ENCODE peak calls at places on chromosome 15, in ten cellular contexts. One of them, this sample, is unnamed.

GRCh38 chr15:92821491-92822116 is 78.5 kb upstream of the CHD2 start:
- DNase-seq in transverse colon: no peak
- DNase-seq in uterus: peak
- DNase-seq in prostate gland: no peak
- DNase-seq in heart left ventricle: no peak
- DNase-seq in tibial nerve: no peak
- DNase-seq in adrenal gland: no peak
- DNase-seq in ovary: no peak
- DNase-seq in H1: no peak
- DNase-seq in A549: no peak
- DNase-seq in this sample: no peak

GRCh38 chr15:84981711-84982300 is at the start of gene PDE8A:
- DNase-seq in transverse colon: peak
- DNase-seq in uterus: no peak
- DNase-seq in prostate gland: peak
- DNase-seq in heart left ventricle: peak
- DNase-seq in tibial nerve: peak
- DNase-seq in adrenal gland: peak
- DNase-seq in ovary: no peak
- DNase-seq in H1: no peak
- DNase-seq in A549: peak
- DNase-seq in this sample: no peak

GRCh38 chr15:80875568-80875967 is 96.4 kb downstream of the CEMIP start:
- DNase-seq in transverse colon: no peak
- DNase-seq in uterus: no peak
- DNase-seq in prostate gland: no peak
- DNase-seq in heart left ventricle: peak
- DNase-seq in tibial nerve: peak
- DNase-seq in adrenal gland: no peak
- DNase-seq in ovary: peak
- DNase-seq in H1: no peak
- DNase-seq in A549: no peak
- DNase-seq in this sample: no peak

GRCh38 chr15:67808821-67809220 is 16.5 kb upstream of the SKOR1 start:
- DNase-seq in transverse colon: no peak
- DNase-seq in uterus: peak
- DNase-seq in prostate gland: no peak
- DNase-seq in heart left ventricle: no peak
- DNase-seq in tibial nerve: no peak
- DNase-seq in adrenal gland: no peak
- DNase-seq in ovary: no peak
- DNase-seq in H1: no peak
- DNase-seq in A549: no peak
- DNase-seq in this sample: peak

GRCh38 chr15:90160781-90161727 is 40.1 kb upstream of the SEMA4B start:
- DNase-seq in transverse colon: peak
- DNase-seq in uterus: no peak
- DNase-seq in prostate gland: peak
- DNase-seq in heart left ventricle: no peak
- DNase-seq in tibial nerve: no peak
- DNase-seq in adrenal gland: no peak
- DNase-seq in ovary: peak
- DNase-seq in H1: no peak
- DNase-seq in A549: no peak
- DNase-seq in this sample: peak

GRCh38 chr15:65835452-65835851 is 33.8 kb upstream of the RAB11A start:
- DNase-seq in transverse colon: no peak
- DNase-seq in uterus: no peak
- DNase-seq in prostate gland: no peak
- DNase-seq in heart left ventricle: no peak
- DNase-seq in tibial nerve: no peak
- DNase-seq in adrenal gland: no peak
- DNase-seq in ovary: no peak
- DNase-seq in H1: no peak
- DNase-seq in A549: no peak
- DNase-seq in this sample: no peak

GRCh38 chr15:98893407-98893806 is 114.2 kb downstream of the PGPEP1L start:
- DNase-seq in transverse colon: no peak
- DNase-seq in uterus: no peak
- DNase-seq in prostate gland: no peak
- DNase-seq in heart left ventricle: no peak
- DNase-seq in tibial nerve: no peak
- DNase-seq in adrenal gland: no peak
- DNase-seq in ovary: no peak
- DNase-seq in H1: no peak
- DNase-seq in A549: no peak
- DNase-seq in this sample: no peak

GRCh38 chr15:42133892-42134502 is 22.4 kb downstream of the PLA2G4F start:
- DNase-seq in transverse colon: peak
- DNase-seq in uterus: no peak
- DNase-seq in prostate gland: no peak
- DNase-seq in heart left ventricle: no peak
- DNase-seq in tibial nerve: no peak
- DNase-seq in adrenal gland: peak
- DNase-seq in ovary: no peak
- DNase-seq in H1: peak
- DNase-seq in A549: peak
- DNase-seq in this sample: no peak

GRCh38 chr15:72847806-72848205 is 64.2 kb upstream of the ADPGK start:
- DNase-seq in transverse colon: no peak
- DNase-seq in uterus: no peak
- DNase-seq in prostate gland: no peak
- DNase-seq in heart left ventricle: no peak
- DNase-seq in tibial nerve: no peak
- DNase-seq in adrenal gland: no peak
- DNase-seq in ovary: no peak
- DNase-seq in H1: no peak
- DNase-seq in A549: no peak
- DNase-seq in this sample: no peak

GRCh38 chr15:33313491-33313890 is 2.7 kb downstream of the RYR3 start:
- DNase-seq in transverse colon: no peak
- DNase-seq in uterus: no peak
- DNase-seq in prostate gland: no peak
- DNase-seq in heart left ventricle: no peak
- DNase-seq in tibial nerve: no peak
- DNase-seq in adrenal gland: no peak
- DNase-seq in ovary: no peak
- DNase-seq in H1: no peak
- DNase-seq in A549: no peak
- DNase-seq in this sample: no peak

GRCh38 chr15:71638876-71639275 is 171.5 kb upstream of the NR2E3 start:
- DNase-seq in transverse colon: no peak
- DNase-seq in uterus: no peak
- DNase-seq in prostate gland: no peak
- DNase-seq in heart left ventricle: no peak
- DNase-seq in tibial nerve: no peak
- DNase-seq in adrenal gland: no peak
- DNase-seq in ovary: no peak
- DNase-seq in H1: no peak
- DNase-seq in A549: no peak
- DNase-seq in this sample: no peak

GRCh38 chr15:75349851-75350588 is 3.2 kb downstream of the NEIL1 start:
- DNase-seq in transverse colon: peak
- DNase-seq in uterus: no peak
- DNase-seq in prostate gland: no peak
- DNase-seq in heart left ventricle: no peak
- DNase-seq in tibial nerve: no peak
- DNase-seq in adrenal gland: no peak
- DNase-seq in ovary: peak
- DNase-seq in H1: no peak
- DNase-seq in A549: no peak
- DNase-seq in this sample: no peak

GRCh38 chr15:90530250-90531051 is 728 bp downstream of the CRTC3 start:
- DNase-seq in transverse colon: peak
- DNase-seq in uterus: peak
- DNase-seq in prostate gland: peak
- DNase-seq in heart left ventricle: peak
- DNase-seq in tibial nerve: peak
- DNase-seq in adrenal gland: peak
- DNase-seq in ovary: peak
- DNase-seq in H1: no peak
- DNase-seq in A549: peak
- DNase-seq in this sample: peak

GRCh38 chr15:74444106-74445062 is 10.6 kb upstream of the SEMA7A start:
- DNase-seq in transverse colon: no peak
- DNase-seq in uterus: no peak
- DNase-seq in prostate gland: no peak
- DNase-seq in heart left ventricle: no peak
- DNase-seq in tibial nerve: no peak
- DNase-seq in adrenal gland: no peak
- DNase-seq in ovary: peak
- DNase-seq in H1: no peak
- DNase-seq in A549: no peak
- DNase-seq in this sample: peak

GRCh38 chr15:89441295-89441762 is 55.1 kb downstream of the RHCG start:
- DNase-seq in transverse colon: peak
- DNase-seq in uterus: no peak
- DNase-seq in prostate gland: no peak
- DNase-seq in heart left ventricle: no peak
- DNase-seq in tibial nerve: no peak
- DNase-seq in adrenal gland: no peak
- DNase-seq in ovary: no peak
- DNase-seq in H1: no peak
- DNase-seq in A549: no peak
- DNase-seq in this sample: no peak

GRCh38 chr15:74322558-74323180 is 44.8 kb downstream of the CYP11A1 start:
- DNase-seq in transverse colon: peak
- DNase-seq in uterus: peak
- DNase-seq in prostate gland: peak
- DNase-seq in heart left ventricle: peak
- DNase-seq in tibial nerve: peak
- DNase-seq in adrenal gland: peak
- DNase-seq in ovary: peak
- DNase-seq in H1: no peak
- DNase-seq in A549: peak
- DNase-seq in this sample: peak

GRCh38 chr15:80462111-80462510 is 57.9 kb downstream of the ARNT2 start:
- DNase-seq in transverse colon: no peak
- DNase-seq in uterus: no peak
- DNase-seq in prostate gland: no peak
- DNase-seq in heart left ventricle: no peak
- DNase-seq in tibial nerve: no peak
- DNase-seq in adrenal gland: no peak
- DNase-seq in ovary: no peak
- DNase-seq in H1: no peak
- DNase-seq in A549: no peak
- DNase-seq in this sample: no peak

GRCh38 chr15:45790325-45790943 is 155.6 kb downstream of the SQOR start:
- DNase-seq in transverse colon: peak
- DNase-seq in uterus: no peak
- DNase-seq in prostate gland: no peak
- DNase-seq in heart left ventricle: no peak
- DNase-seq in tibial nerve: peak
- DNase-seq in adrenal gland: peak
- DNase-seq in ovary: no peak
- DNase-seq in H1: no peak
- DNase-seq in A549: peak
- DNase-seq in this sample: no peak

DNA sequence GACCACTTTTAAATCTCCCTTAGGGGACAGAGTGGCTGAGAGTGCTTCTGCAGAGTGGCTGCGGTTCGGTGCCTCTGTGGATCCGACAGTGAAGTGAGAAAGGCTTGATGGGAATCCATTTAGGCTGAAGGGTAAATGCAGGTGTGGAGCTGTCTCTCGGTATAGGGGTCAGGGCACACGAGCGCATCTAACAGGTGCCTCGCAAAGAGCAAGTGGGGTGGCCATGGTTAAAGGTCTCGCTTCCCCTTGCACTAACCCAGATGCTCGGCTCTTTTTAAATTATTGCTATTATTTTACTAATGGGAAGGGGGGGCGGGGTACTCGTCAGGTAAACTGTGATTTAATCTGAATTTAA is 598 bp upstream of the GJD2 start:
- DNase-seq in transverse colon: no peak
- DNase-seq in uterus: no peak
- DNase-seq in prostate gland: no peak
- DNase-seq in heart left ventricle: no peak
- DNase-seq in tibial nerve: no peak
- DNase-seq in adrenal gland: no peak
- DNase-seq in ovary: no peak
- DNase-seq in H1: no peak
- DNase-seq in A549: no peak
- DNase-seq in this sample: no peak
- TF ChIP-seq POLR2A in transverse colon: no peak
- TF ChIP-seq POLR2A in uterus: no peak
- TF ChIP-seq POLR2A in prostate gland: no peak
- TF ChIP-seq POLR2A in heart left ventricle: no peak
- TF ChIP-seq POLR2A in tibial nerve: no peak
- TF ChIP-seq POLR2A in adrenal gland: no peak
- TF ChIP-seq POLR2A in ovary: no peak
- TF ChIP-seq POLR2A in H1: no peak
- TF ChIP-seq POLR2A in A549: no peak
- TF ChIP-seq POLR2A in this sample: no peak

GRCh38 chr15:60355148-60355857 is 42.5 kb downstream of the ANXA2 start:
- DNase-seq in transverse colon: no peak
- DNase-seq in uterus: no peak
- DNase-seq in prostate gland: no peak
- DNase-seq in heart left ventricle: no peak
- DNase-seq in tibial nerve: no peak
- DNase-seq in adrenal gland: no peak
- DNase-seq in ovary: no peak
- DNase-seq in H1: no peak
- DNase-seq in A549: no peak
- DNase-seq in this sample: no peak
- H3K27ac ChIP-seq in transverse colon: no peak
- H3K27ac ChIP-seq in uterus: no peak
- H3K27ac ChIP-seq in prostate gland: no peak
- H3K27ac ChIP-seq in heart left ventricle: no peak
- H3K27ac ChIP-seq in tibial nerve: peak
- H3K27ac ChIP-seq in adrenal gland: no peak
- H3K27ac ChIP-seq in ovary: no peak
- H3K27ac ChIP-seq in H1: no peak
- H3K27ac ChIP-seq in A549: no peak
- H3K27ac ChIP-seq in this sample: no peak

GRCh38 chr15:59133921-59134427 is 29.0 kb downstream of the CCNB2 start:
- DNase-seq in transverse colon: no peak
- DNase-seq in uterus: no peak
- DNase-seq in prostate gland: no peak
- DNase-seq in heart left ventricle: no peak
- DNase-seq in tibial nerve: no peak
- DNase-seq in adrenal gland: no peak
- DNase-seq in ovary: no peak
- DNase-seq in H1: no peak
- DNase-seq in A549: no peak
- DNase-seq in this sample: no peak
- TF ChIP-seq POLR2A in transverse colon: no peak
- TF ChIP-seq POLR2A in uterus: no peak
- TF ChIP-seq POLR2A in prostate gland: no peak
- TF ChIP-seq POLR2A in heart left ventricle: no peak
- TF ChIP-seq POLR2A in tibial nerve: no peak
- TF ChIP-seq POLR2A in adrenal gland: no peak
- TF ChIP-seq POLR2A in ovary: no peak
- TF ChIP-seq POLR2A in H1: no peak
- TF ChIP-seq POLR2A in A549: no peak
- TF ChIP-seq POLR2A in this sample: no peak

DNA sequence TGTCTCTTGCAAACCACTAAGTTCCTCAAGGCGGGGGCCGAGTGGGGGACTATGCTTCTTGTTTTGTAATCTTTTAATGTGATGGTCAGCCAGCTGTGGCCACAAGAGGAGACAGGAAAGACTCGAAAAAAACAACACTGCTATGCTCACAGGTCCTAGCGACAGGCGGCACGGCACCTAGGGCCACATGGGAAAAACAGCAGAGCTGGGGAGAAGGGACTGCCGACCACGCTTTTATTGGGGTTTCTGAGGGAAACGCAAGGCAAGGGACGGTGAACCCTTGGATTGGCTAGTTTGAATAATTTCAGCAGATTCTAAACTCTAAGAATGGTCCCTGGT is 110.3 kb downstream of the AQP9 start:
- DNase-seq in transverse colon: no peak
- DNase-seq in uterus: no peak
- DNase-seq in prostate gland: no peak
- DNase-seq in heart left ventricle: no peak
- DNase-seq in tibial nerve: peak
- DNase-seq in adrenal gland: no peak
- DNase-seq in ovary: no peak
- DNase-seq in H1: no peak
- DNase-seq in A549: no peak
- DNase-seq in this sample: no peak
- H3K27ac ChIP-seq in transverse colon: no peak
- H3K27ac ChIP-seq in uterus: no peak
- H3K27ac ChIP-seq in prostate gland: peak
- H3K27ac ChIP-seq in heart left ventricle: peak
- H3K27ac ChIP-seq in tibial nerve: no peak
- H3K27ac ChIP-seq in adrenal gland: no peak
- H3K27ac ChIP-seq in ovary: no peak
- H3K27ac ChIP-seq in H1: no peak
- H3K27ac ChIP-seq in A549: no peak
- H3K27ac ChIP-seq in this sample: peak

This sample was measured in breast epithelium.